ENCODE peak calls at places on chromosome 14, in five cellular contexts. N is right cardiac atrium; Y is AG04450; R is CD4-positive, CD25-positive, alpha-beta regulatory T cell; O is upper lobe of left lung. T is an unnamed sample.

GRCh38 chr14:96285667-96286066 is 29.7 kb downstream of the BDKRB1 start:
- DNase-seq in N (peak; percentile 80), Y (no peak), R (no peak), O (peak; percentile 35), T (no peak)

GRCh38 chr14:75079521-75079920 is 10.1 kb downstream of the ZC2HC1C start:
- DNase-seq in N (no peak), Y (no peak), R (no peak), O (no peak), T (no peak)

GRCh38 chr14:53900499-53900898 is 56.1 kb downstream of the BMP4 start:
- DNase-seq in N (peak; percentile 73), Y (no peak), R (no peak), O (no peak), T (no peak)

GRCh38 chr14:46054526-46054925 is 597.1 kb downstream of the RPL10L start:
- DNase-seq in N (no peak), Y (peak; percentile 0), R (no peak), O (no peak), T (no peak)

GRCh38 chr14:33457617-33458016 is 493.3 kb downstream of the EGLN3 start:
- DNase-seq in N (peak; percentile 32), Y (no peak), R (no peak), O (no peak), T (no peak)

GRCh38 chr14:74554742-74555362 is 57.2 kb downstream of the LTBP2 start:
- DNase-seq in N (peak; percentile 33), Y (no peak), R (no peak), O (no peak), T (no peak)

GRCh38 chr14:76917759-76918175 is 91.6 kb downstream of the LRRC74A start:
- DNase-seq in N (peak; percentile 91), Y (no peak), R (no peak), O (no peak), T (no peak)

GRCh38 chr14:24332094-24332983 is 2.5 kb downstream of the ADCY4 start:
- DNase-seq in N (peak; percentile 79), Y (no peak), R (peak; percentile 94), O (peak; percentile 91), T (no peak)

GRCh38 chr14:38121280-38121679 is 86.4 kb upstream of the SSTR1 start:
- DNase-seq in N (no peak), Y (no peak), R (no peak), O (no peak), T (no peak)

GRCh38 chr14:104419865-104420458 is 159.6 kb upstream of the C14orf180 start:
- DNase-seq in N (no peak), Y (no peak), R (no peak), O (no peak), T (peak; percentile 28)

GRCh38 chr14:81441626-81442134 is 41.6 kb upstream of the STON2 start:
- DNase-seq in N (no peak), Y (no peak), R (no peak), O (no peak), T (no peak)

GRCh38 chr14:75334191-75335051 is 55.8 kb downstream of the FOS start:
- DNase-seq in N (peak; percentile 70), Y (no peak), R (peak; percentile 78), O (no peak), T (no peak)

GRCh38 chr14:77570706-77571293 is 45.6 kb downstream of the SPTLC2 start:
- DNase-seq in N (no peak), Y (no peak), R (no peak), O (no peak), T (no peak)

GRCh38 chr14:101008196-101008595 is 104.7 kb upstream of the RTL1 start:
- DNase-seq in N (no peak), Y (no peak), R (no peak), O (peak; percentile 55), T (peak; percentile 56)

GRCh38 chr14:64388533-64389243 is 535 bp downstream of the MTHFD1 start:
- DNase-seq in N (peak; percentile 74), Y (no peak), R (no peak), O (no peak), T (no peak)

GRCh38 chr14:81157431-81157830 is 63.3 kb downstream of the GTF2A1 start:
- DNase-seq in N (no peak), Y (no peak), R (no peak), O (no peak), T (no peak)

GRCh38 chr14:102980409-102980810 is 57.9 kb downstream of the AMN start:
- DNase-seq in N (no peak), Y (no peak), R (no peak), O (no peak), T (no peak)

GRCh38 chr14:87153901-87154300 is 839.1 kb downstream of the GALC start:
- DNase-seq in N (no peak), Y (no peak), R (no peak), O (no peak), T (no peak)
- H3K27me3 ChIP-seq in N (no peaks in the 10 kb centered on the region), Y (no peaks in the 10 kb centered on the region), R (no peaks in the 10 kb centered on the region), O (no peaks in the 10 kb centered on the region), T (no peaks in the 10 kb centered on the region)

GRCh38 chr14:36656769-36657408 is 4.8 kb upstream of the PAX9 start:
- DNase-seq in N (no peak), Y (no peak), R (no peak), O (no peak), T (no peak)
- H3K27me3 ChIP-seq in N (peaks cover 6% of the 10 kb centered on the region), Y (peaks cover 92% of the 10 kb centered on the region), R (peaks cover 52% of the 10 kb centered on the region), O (peaks cover 88% of the 10 kb centered on the region), T (peaks cover 43% of the 10 kb centered on the region)

GRCh38 chr14:98999901-99000300 is 272.1 kb downstream of the BCL11B start:
- DNase-seq in N (no peak), Y (no peak), R (no peak), O (peak; percentile 17), T (peak; percentile 56)
- H3K27me3 ChIP-seq in N (no peaks in the 10 kb centered on the region), Y (no peaks in the 10 kb centered on the region), R (no peaks in the 10 kb centered on the region), O (no peaks in the 10 kb centered on the region), T (no peaks in the 10 kb centered on the region)

GRCh38 chr14:50830044-50830931 is 674 bp downstream of the NIN start:
- DNase-seq in N (peak; percentile 85), Y (no peak), R (peak; percentile 73), O (peak; percentile 92), T (no peak)
- H3K27me3 ChIP-seq in N (no peaks in the 10 kb centered on the region), Y (no peaks in the 10 kb centered on the region), R (no peaks in the 10 kb centered on the region), O (no peaks in the 10 kb centered on the region), T (no peaks in the 10 kb centered on the region)

DNA sequence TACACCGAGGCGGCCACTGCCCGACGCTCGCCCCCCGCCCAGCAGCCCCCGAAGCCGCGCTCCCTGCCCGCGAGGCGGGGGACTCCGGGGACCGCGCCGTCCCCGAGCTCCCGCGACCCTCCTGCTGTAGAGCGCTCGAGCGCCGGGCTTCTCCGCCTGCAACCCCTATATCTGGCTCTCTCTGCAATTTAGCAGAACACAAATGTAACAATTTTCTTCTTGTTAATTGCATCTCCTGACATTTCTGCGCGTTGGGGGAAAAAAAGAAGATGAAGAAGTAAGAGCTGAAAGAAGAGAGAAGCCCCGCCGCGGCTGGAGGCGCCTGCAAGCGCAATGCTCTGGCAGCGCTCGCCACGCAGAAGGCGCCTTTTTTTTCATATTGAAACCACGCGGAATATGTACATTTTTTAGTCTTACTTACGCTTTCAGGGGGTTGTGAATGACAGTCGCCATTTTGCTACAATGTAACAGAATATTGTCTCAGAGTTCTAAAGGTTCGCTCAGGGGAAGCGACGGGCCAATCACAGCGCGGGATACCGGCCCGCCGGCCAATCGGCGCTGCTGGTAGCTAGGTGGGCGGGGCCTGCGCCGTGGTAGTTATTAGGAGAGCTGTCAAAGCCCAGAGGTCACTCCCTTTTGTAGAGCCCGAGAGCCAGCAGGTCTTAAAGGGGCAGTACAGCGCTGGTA is at the start of gene DPF3:
- DNase-seq in N (peak; percentile 98), Y (peak; percentile 91), R (peak; percentile 95), O (peak; percentile 98), T (no peak)
- H3K27me3 ChIP-seq in N (peaks cover 2% of the 10 kb centered on the region), Y (no peaks in the 10 kb centered on the region), R (peaks cover 42% of the 10 kb centered on the region), O (peaks cover 16% of the 10 kb centered on the region), T (no peaks in the 10 kb centered on the region)